ENCODE peak calls at places on chromosomes 16 and 17, in six cellular contexts. M is KG1, P is NCI-H226, W is ELR, B is EH, I is aorta. D is an unnamed sample.

GRCh38 chr16:48117217-48118105 is 38.3 kb downstream of the ABCC12 start:
- DNase-seq in P (no peak), B (peak), W (peak), M (peak), I (no peak), D (peak)

GRCh38 chr16:73713817-73714495 is 582.7 kb upstream of the PSMD7 start:
- DNase-seq in M (no peak), B (peak), I (no peak), W (peak), P (no peak), D (peak)

GRCh38 chr16:17475104-17475503 is 4.3 kb upstream of the XYLT1 start:
- DNase-seq in B (no peak), I (no peak), M (no peak), W (no peak), P (no peak), D (no peak)

GRCh38 chr16:12559714-12560113 is 244.0 kb downstream of the CPPED1 start:
- DNase-seq in B (peak), M (no peak), W (no peak), P (no peak), I (no peak), D (no peak)

GRCh38 chr17:50918933-50919296 is 52.8 kb upstream of the TOB1 start:
- DNase-seq in I (no peak), M (no peak), P (no peak), W (peak), B (no peak), D (no peak)

GRCh38 chr17:33910200-33910857 is 344.8 kb upstream of the CCL2 start:
- DNase-seq in W (no peak), B (no peak), M (no peak), P (no peak), I (no peak), D (no peak)

GRCh38 chr16:11913425-11914079 is 2.2 kb downstream of the GSPT1 start:
- DNase-seq in P (no peak), B (peak), M (no peak), I (no peak), W (peak), D (peak)

GRCh38 chr16:8634991-8635736 is 13.7 kb downstream of the METTL22 start:
- DNase-seq in M (no peak), B (peak), I (no peak), P (no peak), W (peak), D (no peak)

GRCh38 chr17:42023524-42024349 is 3.8 kb downstream of the NKIRAS2 start:
- DNase-seq in I (no peak), B (no peak), M (no peak), W (no peak), P (peak), D (no peak)

GRCh38 chr16:67539271-67539670 is 10.6 kb downstream of the RIPOR1 start:
- DNase-seq in P (no peak), B (no peak), I (no peak), M (no peak), W (no peak), D (no peak)

GRCh38 chr16:66653581-66654350 is 42.8 kb downstream of the CMTM4 start:
- DNase-seq in B (no peak), M (no peak), W (no peak), P (no peak), I (no peak), D (peak)

GRCh38 chr17:79809530-79810137 is 12.8 kb upstream of the CBX8 start:
- DNase-seq in B (no peak), W (no peak), M (no peak), P (no peak), I (no peak), D (no peak)

GRCh38 chr16:17512636-17513220 is 42.0 kb upstream of the XYLT1 start:
- DNase-seq in P (no peak), I (no peak), W (peak), M (no peak), B (peak), D (no peak)

GRCh38 chr17:413016-413350 is 60.4 kb upstream of the RPH3AL start:
- DNase-seq in P (no peak), B (no peak), W (no peak), M (no peak), I (peak), D (no peak)